ENCODE peak calls at places on chromosome 20, in five cellular contexts. C is pancreas; V is cardiac fibroblast; Q is CD8-positive, alpha-beta memory T cell; E is astrocyte of the spinal cord. W is an unnamed sample.

GRCh38 chr20:38730989-38731737 is 6.9 kb downstream of the SLC32A1 start:
- DNase-seq in Q (peak), V (peak), E (peak), C (peak), W (no peak)

GRCh38 chr20:23141016-23141415 is 54.9 kb upstream of the CD93 start:
- DNase-seq in C (peak), E (no peak), Q (no peak), V (no peak), W (no peak)

GRCh38 chr20:56788041-56788670 is 159.1 kb downstream of the TFAP2C start:
- DNase-seq in Q (no peak), C (no peak), V (peak), E (peak), W (peak)

GRCh38 chr20:38729767-38730166 is 5.5 kb downstream of the SLC32A1 start:
- DNase-seq in C (no peak), V (no peak), Q (no peak), E (no peak), W (no peak)

GRCh38 chr20:44097521-44098255 is 89.3 kb downstream of the JPH2 start:
- DNase-seq in V (peak), Q (no peak), E (no peak), C (no peak), W (no peak)

GRCh38 chr20:46787986-46788762 is 78.7 kb downstream of the SLC2A10 start:
- DNase-seq in C (no peak), V (no peak), Q (no peak), E (no peak), W (no peak)

GRCh38 chr20:21372016-21372415 is 25.3 kb downstream of the NKX2-4 start:
- DNase-seq in Q (no peak), V (no peak), E (no peak), C (no peak), W (no peak)

GRCh38 chr20:46512943-46513844 is at the start of gene ZNF334:
- DNase-seq in Q (no peak), C (peak), E (peak), V (peak), W (no peak)

GRCh38 chr20:41136695-41137411 is 490 bp upstream of the PLCG1 start:
- DNase-seq in C (peak), V (peak), E (peak), Q (peak), W (no peak)

GRCh38 chr20:12058201-12058600 is 140.5 kb downstream of the BTBD3 start:
- DNase-seq in V (peak), Q (no peak), E (peak), C (no peak), W (peak)

GRCh38 chr20:14612389-14612788 is 275.0 kb upstream of the FLRT3 start:
- DNase-seq in Q (no peak), C (no peak), V (peak), E (no peak), W (peak)

GRCh38 chr20:33733654-33734576 is 2.1 kb downstream of the ZNF341 start:
- DNase-seq in V (peak), Q (no peak), E (peak), C (no peak), W (peak)

GRCh38 chr20:7144464-7144863 is 377.0 kb downstream of the BMP2 start:
- DNase-seq in Q (no peak), E (no peak), V (no peak), C (no peak), W (no peak)

GRCh38 chr20:36153754-36154695 is 515 bp upstream of the EPB41L1 start:
- DNase-seq in E (peak), Q (no peak), V (peak), C (peak), W (no peak)

GRCh38 chr20:57716202-57716601 is 6.4 kb upstream of the PMEPA1 start:
- DNase-seq in C (no peak), E (peak), Q (no peak), V (peak), W (no peak)

GRCh38 chr20:24832518-24832917 is 116.6 kb upstream of the CST7 start:
- DNase-seq in C (no peak), Q (no peak), E (no peak), V (no peak), W (no peak)

GRCh38 chr20:10263385-10264165 is 44.9 kb downstream of the SNAP25 start:
- DNase-seq in Q (no peak), V (peak), E (peak), C (no peak), W (no peak)

GRCh38 chr20:35093245-35093884 is 758 bp upstream of the TRPC4AP start:
- DNase-seq in Q (no peak), E (peak), C (no peak), V (peak), W (peak)

GRCh38 chr20:32820000-32820697 is 395 bp downstream of the MAPRE1 start:
- DNase-seq in Q (peak), V (no peak), E (peak), C (peak), W (no peak)

GRCh38 chr20:1377984-1378742 is 14.7 kb downstream of the FKBP1A start:
- DNase-seq in Q (no peak), V (no peak), C (no peak), E (peak), W (no peak)

GRCh38 chr20:53706511-53707031 is 112.9 kb upstream of the ZNF217 start:
- DNase-seq in V (peak), C (no peak), E (peak), Q (no peak), W (peak)

GRCh38 chr20:56409521-56409920 is 2.5 kb upstream of the CASS4 start:
- DNase-seq in Q (no peak), E (no peak), C (no peak), V (peak), W (no peak)

GRCh38 chr20:51628533-51629398 is 86.2 kb upstream of the NFATC2 start:
- DNase-seq in Q (no peak), E (peak), C (no peak), V (peak), W (peak)

GRCh38 chr20:1721687-1722512 is 64.3 kb upstream of the SIRPG start:
- DNase-seq in Q (no peak), E (no peak), V (no peak), C (no peak), W (no peak)

GRCh38 chr20:52104546-52105044 is 87.0 kb downstream of the ZFP64 start:
- DNase-seq in Q (no peak), V (peak), C (no peak), E (peak), W (no peak)

GRCh38 chr20:44223721-44224120 is 13.2 kb upstream of the OSER1 start:
- DNase-seq in Q (no peak), C (no peak), V (no peak), E (no peak), W (no peak)

GRCh38 chr20:23349338-23350006 is 1.1 kb upstream of the NXT1 start:
- DNase-seq in E (peak), Q (no peak), V (no peak), C (no peak), W (no peak)

GRCh38 chr20:51440589-51440988 is 101.9 kb downstream of the NFATC2 start:
- DNase-seq in V (no peak), E (no peak), C (no peak), Q (no peak), W (no peak)

GRCh38 chr20:53599378-53599777 is 5.7 kb upstream of the ZNF217 start:
- DNase-seq in V (no peak), E (no peak), Q (no peak), C (no peak), W (no peak)

GRCh38 chr20:5608448-5609161 is 141.6 kb upstream of the SHLD1 start:
- DNase-seq in V (peak), C (no peak), Q (no peak), E (peak), W (no peak)

GRCh38 chr20:728022-728944 is 40.0 kb downstream of the SLC52A3 start:
- DNase-seq in E (peak), Q (no peak), C (peak), V (peak), W (no peak)

GRCh38 chr20:57301026-57301425 is 28.6 kb upstream of the SPO11 start:
- DNase-seq in E (no peak), C (no peak), Q (no peak), V (no peak), W (no peak)

GRCh38 chr20:43916073-43916874 is 1.6 kb downstream of the TOX2 start:
- DNase-seq in Q (no peak), V (peak), E (peak), C (no peak), W (no peak)

GRCh38 chr20:16804793-16805187 is 56.6 kb downstream of the OTOR start:
- DNase-seq in V (no peak), C (no peak), Q (no peak), E (no peak), W (no peak)

GRCh38 chr20:11229772-11230171 is 556.0 kb upstream of the JAG1 start:
- DNase-seq in V (peak), C (no peak), Q (no peak), E (peak), W (peak)

GRCh38 chr20:23637282-23638221 is at the start of gene CST3:
- DNase-seq in Q (no peak), C (peak), E (peak), V (peak), W (peak)

GRCh38 chr20:52349806-52350205 is 158.2 kb upstream of the ZFP64 start:
- DNase-seq in C (no peak), Q (no peak), V (no peak), E (no peak), W (no peak)

GRCh38 chr20:6265204-6265904 is 142.5 kb upstream of the FERMT1 start:
- DNase-seq in C (no peak), Q (no peak), V (peak), E (peak), W (peak)

GRCh38 chr20:51429144-51429482 is 113.4 kb downstream of the NFATC2 start:
- DNase-seq in C (no peak), E (no peak), V (no peak), Q (no peak), W (no peak)

GRCh38 chr20:19692685-19693119 is 65.4 kb upstream of the RIN2 start:
- DNase-seq in E (peak), V (peak), C (peak), Q (peak), W (no peak)
- H3K4me3 ChIP-seq in E (peak), V (no peak), C (no peak), Q (no peak), W (no peak)

GRCh38 chr20:31682352-31682751 is 40.3 kb downstream of the BCL2L1 start:
- DNase-seq in C (no peak), E (no peak), V (no peak), Q (no peak), W (no peak)
- H3K4me3 ChIP-seq in C (no peak), E (no peak), V (no peak), Q (no peak), W (no peak)

GRCh38 chr20:3744806-3745685 is 12.6 kb downstream of the HSPA12B start:
- DNase-seq in Q (peak), V (peak), C (peak), E (peak), W (no peak)
- H3K4me3 ChIP-seq in Q (peak), V (no peak), C (no peak), E (no peak), W (no peak)

GRCh38 chr20:49183444-49183843 is 4.7 kb downstream of the STAU1 start:
- DNase-seq in V (no peak), E (no peak), C (no peak), Q (no peak), W (no peak)

GRCh38 chr20:49186535-49187329 is 1.4 kb downstream of the STAU1 start:
- DNase-seq in Q (peak), V (peak), C (peak), E (peak), W (peak)

GRCh38 chr20:49185071-49185757 is 2.9 kb downstream of the STAU1 start:
- DNase-seq in V (no peak), Q (no peak), E (no peak), C (no peak), W (no peak)

GRCh38 chr20:49187330-49188100 is 619 bp downstream of the STAU1 start:
- DNase-seq in V (no peak), Q (peak), C (no peak), E (no peak), W (no peak)

GRCh38 chr20:49184691-49185070 is 3.5 kb downstream of the STAU1 start:
- DNase-seq in C (no peak), Q (no peak), E (no peak), V (no peak), W (no peak)
- H3K4me3 ChIP-seq in C (no peak), Q (no peak), E (no peak), V (no peak), W (no peak)

GRCh38 chr20:60869032-60869550 is 383.0 kb upstream of the CDH4 start:
- DNase-seq in V (no peak), C (no peak), Q (no peak), E (no peak), W (no peak)
- H3K4me3 ChIP-seq in V (no peak), C (no peak), Q (no peak), E (no peak), W (no peak)

GRCh38 chr20:59031326-59032022 is 661 bp downstream of the ATP5F1E start:
- DNase-seq in E (no peak), C (no peak), V (no peak), Q (no peak), W (no peak)

GRCh38 chr20:59030911-59031310 is 1.2 kb downstream of the ATP5F1E start:
- DNase-seq in E (no peak), V (no peak), Q (no peak), C (no peak), W (no peak)

GRCh38 chr20:59027746-59028320 is 4.3 kb downstream of the ATP5F1E start:
- DNase-seq in C (no peak), E (peak), V (peak), Q (no peak), W (no peak)

GRCh38 chr20:59026904-59027745 is 5.0 kb downstream of the ATP5F1E start:
- DNase-seq in V (no peak), E (no peak), Q (no peak), C (no peak), W (no peak)

GRCh38 chr20:59028812-59029211 is 3.3 kb downstream of the ATP5F1E start:
- DNase-seq in C (no peak), E (peak), Q (no peak), V (no peak), W (no peak)
- H3K4me3 ChIP-seq in C (no peak), E (peak), Q (no peak), V (peak), W (peak)

GRCh38 chr20:49216991-49217578 is 2.1 kb upstream of the DDX27 start:
- DNase-seq in V (peak), C (peak), E (peak), Q (peak), W (peak)
- H3K4me3 ChIP-seq in V (no peak), C (no peak), E (no peak), Q (no peak), W (no peak)

DNA sequence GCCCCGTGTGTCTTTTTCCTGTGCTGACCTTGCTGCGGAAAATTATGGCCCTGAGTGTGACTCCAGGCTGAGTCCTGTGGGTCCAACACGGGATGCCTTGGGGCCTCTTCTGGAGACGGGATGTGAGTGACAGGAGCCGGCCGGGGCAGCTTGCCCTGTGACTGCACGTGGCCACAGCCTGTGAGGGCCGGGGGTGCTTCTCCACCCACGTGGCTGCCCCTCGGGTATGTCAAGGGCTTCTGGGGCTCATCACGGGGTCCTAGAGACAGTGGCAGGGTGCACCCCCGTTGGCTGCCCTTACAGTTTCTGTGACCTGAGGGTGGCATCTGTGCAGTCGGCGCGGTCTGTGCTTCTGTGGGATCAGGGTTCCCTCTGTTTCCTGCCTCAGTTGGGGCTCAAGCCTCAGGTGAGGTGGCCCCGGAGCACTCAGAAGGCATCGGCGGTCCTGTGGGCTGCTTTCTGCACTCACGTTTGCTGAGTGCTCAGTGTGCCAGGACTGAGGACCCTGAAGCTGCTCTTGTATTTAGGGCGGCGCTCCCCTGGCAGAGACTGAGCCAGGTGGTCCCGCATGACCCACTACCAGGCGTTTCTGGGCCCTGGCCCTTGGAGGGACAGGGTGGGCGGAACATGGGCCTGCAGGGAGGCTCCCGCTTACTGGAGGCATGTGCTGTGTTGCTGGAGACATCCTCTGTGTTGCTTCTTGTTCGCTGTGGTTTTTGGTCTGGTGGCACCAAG is 5.4 kb downstream of the RTEL1 start:
- DNase-seq in C (no peak), E (no peak), V (no peak), Q (no peak), W (no peak)
- H3K4me3 ChIP-seq in C (no peak), E (no peak), V (no peak), Q (no peak), W (no peak)

GRCh38 chr20:63035284-63036185 is 28.8 kb upstream of the BHLHE23 start:
- DNase-seq in C (peak), E (no peak), Q (no peak), V (no peak), W (no peak)

GRCh38 chr20:63041776-63042175 is 35.0 kb upstream of the BHLHE23 start:
- DNase-seq in V (no peak), E (no peak), Q (no peak), C (no peak), W (no peak)

GRCh38 chr20:63036266-63036665 is 29.5 kb upstream of the BHLHE23 start:
- DNase-seq in E (no peak), C (peak), V (no peak), Q (no peak), W (no peak)

GRCh38 chr20:63033635-63034510 is 27.1 kb upstream of the BHLHE23 start:
- DNase-seq in E (no peak), C (no peak), V (no peak), Q (no peak), W (no peak)

GRCh38 chr20:63037669-63038268 is 31.0 kb upstream of the BHLHE23 start:
- DNase-seq in C (peak), E (no peak), Q (no peak), V (no peak), W (no peak)
- H3K4me3 ChIP-seq in C (no peak), E (no peak), Q (no peak), V (no peak), W (no peak)

W was measured in skeletal muscle cell.